ENCODE peak calls at places on chromosomes 11 and 22, in four cellular contexts. Q, N, B and R are unnamed samples.

GRCh38 chr11:64456509-64457320 is 97.8 kb downstream of the RPS6KA4 start:
- DNase-seq in N (no peak), Q (no peak), B (no peak), R (no peak)

GRCh38 chr11:64863381-64864060 is 14.9 kb downstream of the EHD1 start:
- DNase-seq in N (no peak), B (no peak), Q (peak; percentile 51), R (no peak)

GRCh38 chr11:123507043-123507442 is 77.0 kb downstream of the GRAMD1B start:
- DNase-seq in N (no peak), B (peak; percentile 81), Q (no peak), R (no peak)

GRCh38 chr11:128588086-128588485 is 728 bp upstream of the ETS1 start:
- DNase-seq in B (no peak), N (no peak), Q (no peak), R (no peak)

GRCh38 chr11:13016415-13016814 is 7.3 kb downstream of the RASSF10 start:
- DNase-seq in B (no peak), N (no peak), Q (no peak), R (peak; percentile 44)

GRCh38 chr11:65352783-65353182 is 1.8 kb upstream of the TIGD3 start:
- DNase-seq in B (no peak), N (no peak), Q (peak; percentile 33), R (no peak)

GRCh38 chr22:38766076-38766777 is 10.4 kb upstream of the SUN2 start:
- DNase-seq in B (peak; percentile 48), N (peak; percentile 60), Q (peak; percentile 63), R (peak; percentile 65)

GRCh38 chr11:128530119-128531091 is 57.0 kb downstream of the ETS1 start:
- DNase-seq in Q (peak; percentile 97), N (no peak), B (peak; percentile 95), R (peak; percentile 82)